ENCODE peak calls at places on chromosomes 1 and 21, in eight cellular contexts. H is AG04449; A is SK-MEL-5; R is breast epithelium; D is MCF 10A; T is ELR; E is NCI-H524; N is stimulated activated CD4-positive, alpha-beta T cell treated with anti-CD3 and anti-CD28 coated beads, TNF-alpha, amount 100 ng/mL, for 4 hours. F is an unnamed sample.

GRCh38 chr1:53076165-53076564 is 14.2 kb downstream of the PODN start:
- DNase-seq in T (no peak), E (no peak), N (no peak), D (no peak), H (no peak), A (no peak), R (peak; percentile 27), F (no peak)

GRCh38 chr1:5597991-5598823 is 394.0 kb downstream of the NPHP4 start:
- DNase-seq in D (peak; percentile 1), A (peak; percentile 5), T (no peak), E (no peak), R (no peak), N (no peak), H (no peak), F (no peak)

GRCh38 chr1:111587509-111588174 is 31.9 kb upstream of the RAP1A start:
- DNase-seq in H (no peak), N (no peak), T (no peak), A (no peak), E (no peak), D (no peak), R (no peak), F (no peak)

GRCh38 chr1:66013371-66013770 is 220.7 kb downstream of the PDE4B start:
- DNase-seq in R (no peak), D (peak; percentile 32), N (no peak), A (no peak), T (no peak), E (no peak), H (no peak), F (no peak)

GRCh38 chr1:181504294-181505115 is 21.2 kb downstream of the CACNA1E start:
- DNase-seq in H (no peak), R (no peak), D (peak; percentile 42), A (peak; percentile 52), N (no peak), T (peak; percentile 55), E (peak; percentile 15), F (peak; percentile 24)

GRCh38 chr1:225449261-225449660 is 21.4 kb upstream of the LBR start:
- DNase-seq in D (peak; percentile 100), E (no peak), A (no peak), H (no peak), N (no peak), R (no peak), T (peak; percentile 38), F (no peak)

GRCh38 chr1:104467590-104467989 is 717.9 kb downstream of the AMY1C start:
- DNase-seq in R (no peak), A (no peak), H (no peak), E (no peak), N (no peak), T (no peak), D (no peak), F (no peak)

GRCh38 chr1:182888736-182889531 is 49.8 kb downstream of the DHX9 start:
- DNase-seq in D (no peak), R (no peak), H (peak; percentile 42), N (no peak), A (no peak), E (no peak), T (peak; percentile 18), F (no peak)

GRCh38 chr1:94042388-94042787 is 78.6 kb downstream of the ABCA4 start:
- DNase-seq in R (no peak), H (no peak), D (no peak), T (no peak), N (no peak), E (no peak), A (no peak), F (no peak)

GRCh38 chr21:39564200-39564599 is 48.5 kb upstream of the B3GALT5 start:
- DNase-seq in T (no peak), A (no peak), N (no peak), R (no peak), H (no peak), E (no peak), D (no peak), F (peak; percentile 51)

GRCh38 chr1:78688701-78689100 is 39.1 kb downstream of the IFI44 start:
- DNase-seq in R (no peak), E (no peak), T (peak; percentile 64), D (peak; percentile 44), H (peak; percentile 40), A (peak; percentile 53), N (no peak), F (peak; percentile 31)

GRCh38 chr1:54390655-54391054 is 15.5 kb downstream of the SSBP3 start:
- DNase-seq in N (no peak), E (no peak), R (no peak), H (no peak), A (no peak), D (no peak), T (no peak), F (peak; percentile 34)

GRCh38 chr1:90721210-90722194 is 4.4 kb upstream of the BARHL2 start:
- DNase-seq in D (peak; percentile 78), A (peak; percentile 81), R (no peak), N (no peak), E (no peak), H (no peak), T (peak; percentile 76), F (peak; percentile 62)

GRCh38 chr21:31180256-31181088 is 142.2 kb upstream of the KRTAP19-8 start:
- DNase-seq in E (peak; percentile 38), T (peak; percentile 35), D (peak; percentile 57), A (peak; percentile 71), N (no peak), H (no peak), R (no peak), F (peak; percentile 81)

GRCh38 chr1:245285168-245285567 is 130.4 kb downstream of the KIF26B start:
- DNase-seq in T (no peak), N (no peak), H (no peak), E (no peak), R (no peak), A (no peak), D (no peak), F (no peak)

F was measured in pons.